ENCODE peak calls at places on chromosomes 12 and 14, in four cellular contexts. J, V, S and N are unnamed samples.
A peak's percentile ranks its signal among the peaks of the same experiment; 100 is the strongest.

GRCh38 chr14:65833256-65833880 is 420.8 kb downstream of the FUT8 start:
- DNase-seq in V (no peak), S (no peak), J (no peak), N (no peak)

GRCh38 chr14:93128785-93129459 is 13.2 kb upstream of the ITPK1 start:
- DNase-seq in S (no peak), J (no peak), V (no peak), N (no peak)

GRCh38 chr14:82080319-82080718 is 546.7 kb upstream of the SEL1L start:
- DNase-seq in S (no peak), J (peak; percentile 40), V (no peak), N (no peak)

GRCh38 chr14:88095791-88096190 is 90.9 kb downstream of the GPR65 start:
- DNase-seq in J (no peak), S (no peak), V (no peak), N (no peak)

GRCh38 chr12:74581439-74581838 is 43.8 kb downstream of the ATXN7L3B start:
- DNase-seq in J (no peak), V (no peak), S (no peak), N (peak; percentile 38)

GRCh38 chr12:128737292-128737966 is 86.3 kb downstream of the SLC15A4 start:
- DNase-seq in S (no peak), V (no peak), J (no peak), N (no peak)

GRCh38 chr14:33943081-33943480 is 7.8 kb downstream of the EGLN3 start:
- DNase-seq in V (no peak), J (no peak), S (no peak), N (no peak)

GRCh38 chr12:72346331-72346944 is 74.3 kb downstream of the TRHDE start:
- DNase-seq in J (peak; percentile 63), S (no peak), V (peak; percentile 30), N (peak; percentile 90)

GRCh38 chr14:68412505-68413496 is 380.1 kb downstream of the ZFP36L1 start:
- DNase-seq in J (no peak), S (no peak), V (no peak), N (no peak)

GRCh38 chr12:114668151-114668891 is 15.7 kb downstream of the TBX3 start:
- DNase-seq in V (peak; percentile 85), S (no peak), J (peak; percentile 71), N (peak; percentile 97)

GRCh38 chr12:110565919-110566871 is 16.9 kb downstream of the PPTC7 start:
- DNase-seq in V (no peak), S (no peak), J (peak; percentile 31), N (peak; percentile 60)

GRCh38 chr14:30710870-30711269 is 88.8 kb downstream of the SCFD1 start:
- DNase-seq in J (no peak), V (no peak), S (no peak), N (no peak)

GRCh38 chr12:98894412-98895085 is 249.5 kb downstream of the APAF1 start:
- DNase-seq in S (no peak), V (no peak), J (peak; percentile 68), N (peak; percentile 49)

GRCh38 chr12:12839886-12840285 is 26.7 kb downstream of the DDX47 start:
- DNase-seq in S (no peak), J (peak; percentile 67), V (peak; percentile 56), N (no peak)

GRCh38 chr14:104752338-104752734 is 611 bp upstream of the SIVA1 start:
- DNase-seq in S (no peak), J (peak; percentile 98), V (no peak), N (no peak)

GRCh38 chr12:47885012-47885501 is 19.7 kb downstream of the VDR start:
- DNase-seq in V (no peak), S (no peak), J (no peak), N (no peak)

GRCh38 chr12:28869197-28869596 is 279.9 kb upstream of the FAR2 start:
- DNase-seq in J (no peak), S (no peak), V (no peak), N (no peak)

GRCh38 chr12:96294831-96295230 is 100.7 kb downstream of the ELK3 start:
- DNase-seq in J (no peak), V (no peak), S (no peak), N (no peak)

GRCh38 chr14:72608391-72609204 is 285.3 kb downstream of the DPF3 start:
- DNase-seq in V (no peak), S (no peak), J (no peak), N (peak; percentile 52)

GRCh38 chr12:121649819-121650353 is 19.6 kb downstream of the MORN3 start:
- DNase-seq in S (no peak), J (no peak), V (no peak), N (peak; percentile 61)

GRCh38 chr12:16175893-16176292 is 101.6 kb downstream of the SLC15A5 start:
- DNase-seq in V (no peak), J (no peak), S (no peak), N (no peak)